ENCODE peak calls at places on chromosomes 3 and 15, in eight cellular contexts. T, D, N, V, Q, C, X and B are unnamed samples.

GRCh38 chr15:62969442-62970089 is 73.0 kb upstream of the TPM1 start:
- DNase-seq in T (no peak), D (no peak), N (no peak), V (no peak), Q (no peak), C (no peak), X (no peak), B (peak; percentile 79)

GRCh38 chr15:76391309-76391708 is 54.7 kb downstream of the ISL2 start:
- DNase-seq in T (no peak), D (no peak), N (no peak), V (no peak), Q (no peak), C (no peak), X (no peak), B (peak; percentile 33)

GRCh38 chr15:78233496-78233895 is 869 bp downstream of the ACSBG1 start:
- DNase-seq in T (no peak), D (no peak), N (no peak), V (no peak), Q (no peak), C (no peak), X (no peak), B (no peak)

GRCh38 chr3:51389423-51390183 is 1.5 kb upstream of the RBM15B start:
- DNase-seq in T (peak; percentile 20), D (peak; percentile 85), N (peak; percentile 43), V (peak; percentile 46), Q (peak; percentile 71), C (peak; percentile 64), X (no peak), B (no peak)

GRCh38 chr3:133928136-133928893 is 32.6 kb upstream of the RAB6B start:
- DNase-seq in T (no peak), D (no peak), N (no peak), V (no peak), Q (no peak), C (no peak), X (no peak), B (no peak)

GRCh38 chr3:117998071-117998470 is 1036.6 kb downstream of the IGSF11 start:
- DNase-seq in T (peak; percentile 37), D (no peak), N (peak; percentile 33), V (peak; percentile 1), Q (no peak), C (no peak), X (no peak), B (no peak)

GRCh38 chr3:60979861-60980739 is 271.2 kb downstream of the FHIT start:
- DNase-seq in T (peak; percentile 64), D (no peak), N (no peak), V (peak; percentile 47), Q (no peak), C (no peak), X (no peak), B (no peak)

GRCh38 chr3:156674911-156675743 is 737 bp downstream of the TIPARP start:
- DNase-seq in T (no peak), D (peak; percentile 82), N (peak; percentile 53), V (no peak), Q (peak; percentile 53), C (peak; percentile 68), X (peak; percentile 65), B (no peak)

GRCh38 chr3:153096611-153097200 is 65.3 kb upstream of the RAP2B start:
- DNase-seq in T (no peak), D (no peak), N (no peak), V (no peak), Q (no peak), C (no peak), X (no peak), B (peak; percentile 10)

GRCh38 chr15:53872410-53872809 is 105.8 kb upstream of the UNC13C start:
- DNase-seq in T (no peak), D (no peak), N (no peak), V (no peak), Q (no peak), C (no peak), X (no peak), B (peak; percentile 34)

GRCh38 chr3:52705438-52705687 is 228 bp downstream of the GLT8D1 start:
- DNase-seq in T (no peak), D (no peak), N (no peak), V (no peak), Q (no peak), C (no peak), X (no peak), B (no peak)

GRCh38 chr3:108153451-108153981 is 62.7 kb upstream of the CD47 start:
- DNase-seq in T (peak; percentile 49), D (peak; percentile 88), N (peak; percentile 70), V (peak; percentile 42), Q (peak; percentile 66), C (no peak), X (no peak), B (peak; percentile 70)

GRCh38 chr3:54257114-54257513 is 134.8 kb downstream of the CACNA2D3 start:
- DNase-seq in T (no peak), D (no peak), N (no peak), V (no peak), Q (no peak), C (no peak), X (no peak), B (no peak)

GRCh38 chr15:36897834-36898233 is 202.5 kb downstream of the MEIS2 start:
- DNase-seq in T (no peak), D (peak; percentile 53), N (no peak), V (no peak), Q (no peak), C (no peak), X (no peak), B (no peak)

GRCh38 chr15:60701261-60702019 is 222.5 kb upstream of the ICE2 start:
- DNase-seq in T (no peak), D (no peak), N (no peak), V (no peak), Q (no peak), C (no peak), X (no peak), B (no peak)

DNA sequence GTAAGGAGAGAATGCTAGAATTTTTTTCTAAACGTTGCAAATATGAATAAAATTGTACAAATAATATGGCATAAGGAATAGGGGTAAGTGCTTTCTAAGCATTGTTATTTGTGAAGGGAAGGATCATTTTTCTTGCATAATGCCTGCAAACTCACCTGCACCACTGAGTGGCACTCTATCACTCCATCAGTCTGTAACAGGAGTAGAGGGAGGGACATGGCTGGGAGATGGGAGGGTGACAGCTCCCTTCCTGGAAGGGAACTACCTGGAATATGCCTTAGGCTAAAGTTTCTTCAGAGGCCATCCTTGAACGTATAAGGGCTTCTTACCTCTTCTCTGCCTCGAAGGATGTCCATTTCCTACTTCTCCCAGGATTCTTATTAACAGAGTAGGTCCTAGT is 3.0 kb downstream of the NAALADL2 start:
- DNase-seq in T (no peak), D (peak; percentile 69), N (no peak), V (no peak), Q (no peak), C (peak; percentile 54), X (no peak), B (peak; percentile 77)
- TF ChIP-seq CTCF in T (no peak), D (peak; percentile 67), N (no peak), V (no peak), Q (no peak), C (peak; percentile 65), X (no peak), B (peak; percentile 60)

GRCh38 chr3:197428961-197429360 is 126.8 kb downstream of the BDH1 start:
- DNase-seq in T (no peak), D (no peak), N (no peak), V (no peak), Q (no peak), C (no peak), X (no peak), B (no peak)
- H3K4me3 ChIP-seq in T (no peak overlapping the region), D (no peak overlapping the region), N (no peak overlapping the region), V (no peak overlapping the region), Q (no peak overlapping the region), C (no peak overlapping the region), X (no peak overlapping the region), B (no peak overlapping the region)

DNA sequence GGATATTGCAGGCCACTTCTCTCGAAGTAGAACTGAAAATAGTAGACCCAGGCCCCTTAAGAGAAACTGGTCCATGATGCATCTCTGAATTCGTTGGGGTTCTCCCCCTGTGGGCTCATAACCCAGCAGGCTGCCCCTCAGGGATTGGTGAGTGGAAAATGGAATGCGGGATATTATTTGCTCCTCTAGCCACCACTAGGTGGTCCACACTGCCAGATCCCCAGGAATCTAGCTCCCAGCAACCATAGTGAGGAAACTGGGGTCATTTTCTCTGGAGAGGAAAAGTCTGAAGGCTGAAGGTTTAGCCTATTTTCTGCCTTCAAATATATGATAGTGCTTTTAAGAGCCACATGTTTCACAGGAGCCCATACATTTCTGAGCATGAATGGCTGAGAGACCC is 6.7 kb downstream of the CX3CR1 start:
- DNase-seq in T (no peak), D (peak; percentile 50), N (no peak), V (no peak), Q (no peak), C (peak; percentile 19), X (no peak), B (no peak)
- TF ChIP-seq CTCF in T (no peak), D (peak; percentile 40), N (no peak), V (no peak), Q (no peak), C (no peak), X (no peak), B (no peak)

DNA sequence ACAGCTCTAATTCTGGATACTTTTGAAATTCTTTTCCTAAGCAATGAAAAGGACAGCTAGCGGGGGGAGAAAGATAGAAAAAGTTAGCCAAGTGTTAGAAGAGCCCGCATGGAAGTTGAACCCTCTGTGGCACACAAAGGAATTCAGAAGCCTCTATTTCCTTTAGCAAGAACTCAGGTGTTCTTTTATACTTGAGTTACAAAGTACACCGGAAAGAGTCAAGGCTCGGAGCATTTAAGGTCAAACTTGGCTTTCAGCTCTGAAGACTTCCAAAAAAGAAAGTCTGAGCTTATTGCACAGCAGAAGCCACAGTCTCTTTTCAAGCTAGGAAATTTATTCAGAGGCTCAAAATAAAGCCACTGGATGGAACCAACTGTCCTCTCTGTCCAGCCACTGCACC is 350.7 kb upstream of the TBL1XR1 start:
- DNase-seq in T (no peak), D (no peak), N (no peak), V (no peak), Q (no peak), C (no peak), X (no peak), B (no peak)
- H3K4me3 ChIP-seq in T (no peak overlapping the region), D (no peak overlapping the region), N (no peak overlapping the region), V (no peak overlapping the region), Q (no peak overlapping the region), C (no peak overlapping the region), X (no peak overlapping the region), B (no peak overlapping the region)

GRCh38 chr3:905217-905616 is 187.6 kb upstream of the CNTN6 start:
- DNase-seq in T (no peak), D (peak; percentile 79), N (no peak), V (no peak), Q (no peak), C (no peak), X (no peak), B (no peak)

GRCh38 chr3:906739-907138 is 186.1 kb upstream of the CNTN6 start:
- DNase-seq in T (no peak), D (no peak), N (no peak), V (no peak), Q (no peak), C (no peak), X (no peak), B (no peak)

GRCh38 chr3:908839-909238 is 184.0 kb upstream of the CNTN6 start:
- DNase-seq in T (no peak), D (peak; percentile 62), N (no peak), V (no peak), Q (no peak), C (no peak), X (no peak), B (no peak)
- TF ChIP-seq CTCF in T (peak; percentile 22), D (peak; percentile 64), N (no peak), V (no peak), Q (no peak), C (no peak), X (no peak), B (no peak)